ENCODE peak calls at places on chromosomes 1 and 21, in eight cellular contexts. One of them, this sample, is unnamed.

GRCh38 chr1:178362784-178363183 is 134.0 kb downstream of the CLEC20A start:
- DNase-seq in right atrium auricular region: no peak
- DNase-seq in MV-4-11: no peak
- DNase-seq in LoVo: no peak
- DNase-seq in transverse colon: no peak
- DNase-seq in stomach: no peak
- DNase-seq in stimulated activated CD4-positive, alpha-beta T cell treated with anti-CD3 and anti-CD28 coated beads, Interleukin-1b, Interleukin-23, amount 100 ng/mL, for 1 hour: no peak
- DNase-seq in central memory CD8-positive, alpha-beta T cell: no peak
- DNase-seq in this sample: no peak

GRCh38 chr1:53733975-53734649 is 4.9 kb downstream of the GLIS1 start:
- DNase-seq in central memory CD8-positive, alpha-beta T cell: no peak
- DNase-seq in right atrium auricular region: no peak
- DNase-seq in LoVo: no peak
- DNase-seq in stomach: no peak
- DNase-seq in MV-4-11: no peak
- DNase-seq in stimulated activated CD4-positive, alpha-beta T cell treated with anti-CD3 and anti-CD28 coated beads, Interleukin-1b, Interleukin-23, amount 100 ng/mL, for 1 hour: no peak
- DNase-seq in transverse colon: no peak
- DNase-seq in this sample: no peak

GRCh38 chr1:97143236-97143882 is 421.8 kb downstream of the PTBP2 start:
- DNase-seq in transverse colon: no peak
- DNase-seq in stimulated activated CD4-positive, alpha-beta T cell treated with anti-CD3 and anti-CD28 coated beads, Interleukin-1b, Interleukin-23, amount 100 ng/mL, for 1 hour: no peak
- DNase-seq in central memory CD8-positive, alpha-beta T cell: no peak
- DNase-seq in LoVo: peak
- DNase-seq in stomach: no peak
- DNase-seq in right atrium auricular region: no peak
- DNase-seq in MV-4-11: no peak
- DNase-seq in this sample: no peak

GRCh38 chr1:83097715-83098613 is 901.0 kb downstream of the TTLL7 start:
- DNase-seq in transverse colon: no peak
- DNase-seq in MV-4-11: no peak
- DNase-seq in LoVo: no peak
- DNase-seq in right atrium auricular region: no peak
- DNase-seq in central memory CD8-positive, alpha-beta T cell: no peak
- DNase-seq in stimulated activated CD4-positive, alpha-beta T cell treated with anti-CD3 and anti-CD28 coated beads, Interleukin-1b, Interleukin-23, amount 100 ng/mL, for 1 hour: no peak
- DNase-seq in stomach: no peak
- DNase-seq in this sample: no peak

GRCh38 chr1:185823471-185823870 is 89.3 kb downstream of the HMCN1 start:
- DNase-seq in stomach: no peak
- DNase-seq in right atrium auricular region: no peak
- DNase-seq in stimulated activated CD4-positive, alpha-beta T cell treated with anti-CD3 and anti-CD28 coated beads, Interleukin-1b, Interleukin-23, amount 100 ng/mL, for 1 hour: no peak
- DNase-seq in central memory CD8-positive, alpha-beta T cell: no peak
- DNase-seq in MV-4-11: no peak
- DNase-seq in transverse colon: no peak
- DNase-seq in LoVo: no peak
- DNase-seq in this sample: no peak

GRCh38 chr1:198267921-198268320 is 111.1 kb downstream of the NEK7 start:
- DNase-seq in transverse colon: no peak
- DNase-seq in central memory CD8-positive, alpha-beta T cell: no peak
- DNase-seq in right atrium auricular region: no peak
- DNase-seq in MV-4-11: no peak
- DNase-seq in LoVo: no peak
- DNase-seq in stimulated activated CD4-positive, alpha-beta T cell treated with anti-CD3 and anti-CD28 coated beads, Interleukin-1b, Interleukin-23, amount 100 ng/mL, for 1 hour: no peak
- DNase-seq in stomach: no peak
- DNase-seq in this sample: no peak

GRCh38 chr1:33169290-33170055 is 12.4 kb downstream of the TRIM62 start:
- DNase-seq in LoVo: no peak
- DNase-seq in central memory CD8-positive, alpha-beta T cell: no peak
- DNase-seq in transverse colon: no peak
- DNase-seq in right atrium auricular region: no peak
- DNase-seq in stimulated activated CD4-positive, alpha-beta T cell treated with anti-CD3 and anti-CD28 coated beads, Interleukin-1b, Interleukin-23, amount 100 ng/mL, for 1 hour: no peak
- DNase-seq in stomach: no peak
- DNase-seq in MV-4-11: no peak
- DNase-seq in this sample: no peak

GRCh38 chr1:68347415-68347814 is 102.3 kb downstream of the RPE65 start:
- DNase-seq in MV-4-11: peak
- DNase-seq in central memory CD8-positive, alpha-beta T cell: no peak
- DNase-seq in stomach: no peak
- DNase-seq in transverse colon: no peak
- DNase-seq in LoVo: no peak
- DNase-seq in right atrium auricular region: no peak
- DNase-seq in stimulated activated CD4-positive, alpha-beta T cell treated with anti-CD3 and anti-CD28 coated beads, Interleukin-1b, Interleukin-23, amount 100 ng/mL, for 1 hour: no peak
- DNase-seq in this sample: peak

GRCh38 chr1:8873506-8874229 is 4.8 kb downstream of the ENO1 start:
- DNase-seq in right atrium auricular region: peak
- DNase-seq in stimulated activated CD4-positive, alpha-beta T cell treated with anti-CD3 and anti-CD28 coated beads, Interleukin-1b, Interleukin-23, amount 100 ng/mL, for 1 hour: peak
- DNase-seq in transverse colon: peak
- DNase-seq in central memory CD8-positive, alpha-beta T cell: no peak
- DNase-seq in LoVo: peak
- DNase-seq in stomach: peak
- DNase-seq in MV-4-11: peak
- DNase-seq in this sample: peak

GRCh38 chr1:97986041-97987005 is 65.5 kb upstream of the DPYD start:
- DNase-seq in MV-4-11: no peak
- DNase-seq in LoVo: no peak
- DNase-seq in transverse colon: no peak
- DNase-seq in stimulated activated CD4-positive, alpha-beta T cell treated with anti-CD3 and anti-CD28 coated beads, Interleukin-1b, Interleukin-23, amount 100 ng/mL, for 1 hour: no peak
- DNase-seq in right atrium auricular region: no peak
- DNase-seq in stomach: no peak
- DNase-seq in central memory CD8-positive, alpha-beta T cell: no peak
- DNase-seq in this sample: no peak

GRCh38 chr1:15430787-15431570 is 7.3 kb upstream of the CTRC start:
- DNase-seq in stimulated activated CD4-positive, alpha-beta T cell treated with anti-CD3 and anti-CD28 coated beads, Interleukin-1b, Interleukin-23, amount 100 ng/mL, for 1 hour: peak
- DNase-seq in central memory CD8-positive, alpha-beta T cell: peak
- DNase-seq in MV-4-11: peak
- DNase-seq in stomach: peak
- DNase-seq in LoVo: peak
- DNase-seq in right atrium auricular region: no peak
- DNase-seq in transverse colon: peak
- DNase-seq in this sample: peak

GRCh38 chr1:82867781-82868180 is 1067.0 kb downstream of the ADGRL2 start:
- DNase-seq in stimulated activated CD4-positive, alpha-beta T cell treated with anti-CD3 and anti-CD28 coated beads, Interleukin-1b, Interleukin-23, amount 100 ng/mL, for 1 hour: no peak
- DNase-seq in stomach: no peak
- DNase-seq in right atrium auricular region: no peak
- DNase-seq in MV-4-11: no peak
- DNase-seq in central memory CD8-positive, alpha-beta T cell: no peak
- DNase-seq in transverse colon: no peak
- DNase-seq in LoVo: no peak
- DNase-seq in this sample: no peak

GRCh38 chr1:243926803-243927245 is 76.8 kb upstream of the AKT3 start:
- DNase-seq in stomach: no peak
- DNase-seq in stimulated activated CD4-positive, alpha-beta T cell treated with anti-CD3 and anti-CD28 coated beads, Interleukin-1b, Interleukin-23, amount 100 ng/mL, for 1 hour: no peak
- DNase-seq in LoVo: no peak
- DNase-seq in transverse colon: no peak
- DNase-seq in MV-4-11: no peak
- DNase-seq in right atrium auricular region: no peak
- DNase-seq in central memory CD8-positive, alpha-beta T cell: no peak
- DNase-seq in this sample: no peak

GRCh38 chr21:33651965-33652680 is 9.8 kb downstream of the ITSN1 start:
- DNase-seq in MV-4-11: no peak
- DNase-seq in transverse colon: no peak
- DNase-seq in LoVo: no peak
- DNase-seq in stomach: no peak
- DNase-seq in right atrium auricular region: no peak
- DNase-seq in stimulated activated CD4-positive, alpha-beta T cell treated with anti-CD3 and anti-CD28 coated beads, Interleukin-1b, Interleukin-23, amount 100 ng/mL, for 1 hour: no peak
- DNase-seq in central memory CD8-positive, alpha-beta T cell: no peak
- DNase-seq in this sample: no peak

GRCh38 chr21:45525910-45526306 is 16.3 kb downstream of the SLC19A1 start:
- DNase-seq in stimulated activated CD4-positive, alpha-beta T cell treated with anti-CD3 and anti-CD28 coated beads, Interleukin-1b, Interleukin-23, amount 100 ng/mL, for 1 hour: no peak
- DNase-seq in central memory CD8-positive, alpha-beta T cell: no peak
- DNase-seq in transverse colon: peak
- DNase-seq in LoVo: no peak
- DNase-seq in right atrium auricular region: no peak
- DNase-seq in stomach: peak
- DNase-seq in MV-4-11: no peak
- DNase-seq in this sample: no peak

GRCh38 chr1:52629021-52629643 is 3.8 kb upstream of the SHISAL2A start:
- DNase-seq in central memory CD8-positive, alpha-beta T cell: no peak
- DNase-seq in stimulated activated CD4-positive, alpha-beta T cell treated with anti-CD3 and anti-CD28 coated beads, Interleukin-1b, Interleukin-23, amount 100 ng/mL, for 1 hour: no peak
- DNase-seq in stomach: no peak
- DNase-seq in right atrium auricular region: no peak
- DNase-seq in transverse colon: no peak
- DNase-seq in LoVo: no peak
- DNase-seq in MV-4-11: peak
- DNase-seq in this sample: no peak

GRCh38 chr1:241462371-241462770 is 57.2 kb downstream of the FH start:
- DNase-seq in transverse colon: no peak
- DNase-seq in central memory CD8-positive, alpha-beta T cell: no peak
- DNase-seq in right atrium auricular region: no peak
- DNase-seq in stomach: no peak
- DNase-seq in stimulated activated CD4-positive, alpha-beta T cell treated with anti-CD3 and anti-CD28 coated beads, Interleukin-1b, Interleukin-23, amount 100 ng/mL, for 1 hour: no peak
- DNase-seq in LoVo: no peak
- DNase-seq in MV-4-11: no peak
- DNase-seq in this sample: no peak

GRCh38 chr1:97820470-97821188 is 100.2 kb downstream of the DPYD start:
- DNase-seq in central memory CD8-positive, alpha-beta T cell: no peak
- DNase-seq in stimulated activated CD4-positive, alpha-beta T cell treated with anti-CD3 and anti-CD28 coated beads, Interleukin-1b, Interleukin-23, amount 100 ng/mL, for 1 hour: no peak
- DNase-seq in transverse colon: no peak
- DNase-seq in stomach: no peak
- DNase-seq in right atrium auricular region: no peak
- DNase-seq in LoVo: peak
- DNase-seq in MV-4-11: peak
- DNase-seq in this sample: peak

GRCh38 chr1:6569033-6569432 is 10.8 kb upstream of the ZBTB48 start:
- DNase-seq in MV-4-11: no peak
- DNase-seq in LoVo: no peak
- DNase-seq in stomach: no peak
- DNase-seq in right atrium auricular region: no peak
- DNase-seq in central memory CD8-positive, alpha-beta T cell: no peak
- DNase-seq in stimulated activated CD4-positive, alpha-beta T cell treated with anti-CD3 and anti-CD28 coated beads, Interleukin-1b, Interleukin-23, amount 100 ng/mL, for 1 hour: no peak
- DNase-seq in transverse colon: no peak
- DNase-seq in this sample: no peak

GRCh38 chr1:201750934-201751333 is 78.0 kb upstream of the IPO9 start:
- DNase-seq in transverse colon: no peak
- DNase-seq in right atrium auricular region: no peak
- DNase-seq in stomach: no peak
- DNase-seq in stimulated activated CD4-positive, alpha-beta T cell treated with anti-CD3 and anti-CD28 coated beads, Interleukin-1b, Interleukin-23, amount 100 ng/mL, for 1 hour: no peak
- DNase-seq in MV-4-11: no peak
- DNase-seq in LoVo: no peak
- DNase-seq in central memory CD8-positive, alpha-beta T cell: no peak
- DNase-seq in this sample: no peak

GRCh38 chr1:89518116-89518780 is 6.4 kb upstream of the LRRC8B start:
- DNase-seq in MV-4-11: peak
- DNase-seq in central memory CD8-positive, alpha-beta T cell: no peak
- DNase-seq in stimulated activated CD4-positive, alpha-beta T cell treated with anti-CD3 and anti-CD28 coated beads, Interleukin-1b, Interleukin-23, amount 100 ng/mL, for 1 hour: no peak
- DNase-seq in LoVo: no peak
- DNase-seq in transverse colon: no peak
- DNase-seq in stomach: no peak
- DNase-seq in right atrium auricular region: no peak
- DNase-seq in this sample: no peak

GRCh38 chr1:113073457-113073950 is 506 bp downstream of the LRIG2 start:
- DNase-seq in transverse colon: peak
- DNase-seq in stomach: peak
- DNase-seq in right atrium auricular region: no peak
- DNase-seq in stimulated activated CD4-positive, alpha-beta T cell treated with anti-CD3 and anti-CD28 coated beads, Interleukin-1b, Interleukin-23, amount 100 ng/mL, for 1 hour: no peak
- DNase-seq in LoVo: peak
- DNase-seq in central memory CD8-positive, alpha-beta T cell: no peak
- DNase-seq in MV-4-11: peak
- DNase-seq in this sample: no peak

GRCh38 chr1:223665592-223666312 is at the start of gene CAPN8:
- DNase-seq in transverse colon: peak
- DNase-seq in LoVo: peak
- DNase-seq in central memory CD8-positive, alpha-beta T cell: no peak
- DNase-seq in stimulated activated CD4-positive, alpha-beta T cell treated with anti-CD3 and anti-CD28 coated beads, Interleukin-1b, Interleukin-23, amount 100 ng/mL, for 1 hour: no peak
- DNase-seq in right atrium auricular region: no peak
- DNase-seq in stomach: peak
- DNase-seq in MV-4-11: no peak
- DNase-seq in this sample: no peak

GRCh38 chr1:96966536-96967138 is 245.1 kb downstream of the PTBP2 start:
- DNase-seq in right atrium auricular region: peak
- DNase-seq in stimulated activated CD4-positive, alpha-beta T cell treated with anti-CD3 and anti-CD28 coated beads, Interleukin-1b, Interleukin-23, amount 100 ng/mL, for 1 hour: peak
- DNase-seq in LoVo: peak
- DNase-seq in transverse colon: peak
- DNase-seq in MV-4-11: peak
- DNase-seq in stomach: peak
- DNase-seq in central memory CD8-positive, alpha-beta T cell: peak
- DNase-seq in this sample: peak

GRCh38 chr21:44847261-44848056 is 26.0 kb downstream of the PTTG1IP start:
- DNase-seq in stimulated activated CD4-positive, alpha-beta T cell treated with anti-CD3 and anti-CD28 coated beads, Interleukin-1b, Interleukin-23, amount 100 ng/mL, for 1 hour: no peak
- DNase-seq in stomach: no peak
- DNase-seq in LoVo: no peak
- DNase-seq in right atrium auricular region: no peak
- DNase-seq in central memory CD8-positive, alpha-beta T cell: no peak
- DNase-seq in MV-4-11: no peak
- DNase-seq in transverse colon: no peak
- DNase-seq in this sample: no peak

GRCh38 chr21:17925900-17926299 is 106.7 kb upstream of the C21orf91 start:
- DNase-seq in central memory CD8-positive, alpha-beta T cell: no peak
- DNase-seq in right atrium auricular region: no peak
- DNase-seq in stomach: no peak
- DNase-seq in stimulated activated CD4-positive, alpha-beta T cell treated with anti-CD3 and anti-CD28 coated beads, Interleukin-1b, Interleukin-23, amount 100 ng/mL, for 1 hour: no peak
- DNase-seq in transverse colon: no peak
- DNase-seq in LoVo: peak
- DNase-seq in MV-4-11: peak
- DNase-seq in this sample: peak

GRCh38 chr1:211947396-211948295 is 87.7 kb downstream of the INTS7 start:
- DNase-seq in stimulated activated CD4-positive, alpha-beta T cell treated with anti-CD3 and anti-CD28 coated beads, Interleukin-1b, Interleukin-23, amount 100 ng/mL, for 1 hour: no peak
- DNase-seq in stomach: no peak
- DNase-seq in MV-4-11: no peak
- DNase-seq in right atrium auricular region: no peak
- DNase-seq in LoVo: no peak
- DNase-seq in transverse colon: no peak
- DNase-seq in central memory CD8-positive, alpha-beta T cell: no peak
- DNase-seq in this sample: no peak

GRCh38 chr1:228002792-228003191 is 4.0 kb upstream of the WNT3A start:
- DNase-seq in stomach: peak
- DNase-seq in stimulated activated CD4-positive, alpha-beta T cell treated with anti-CD3 and anti-CD28 coated beads, Interleukin-1b, Interleukin-23, amount 100 ng/mL, for 1 hour: no peak
- DNase-seq in MV-4-11: no peak
- DNase-seq in transverse colon: no peak
- DNase-seq in central memory CD8-positive, alpha-beta T cell: no peak
- DNase-seq in right atrium auricular region: peak
- DNase-seq in LoVo: no peak
- DNase-seq in this sample: no peak

GRCh38 chr1:151157067-151157531 is 650 bp downstream of the TNFAIP8L2 start:
- DNase-seq in transverse colon: peak
- DNase-seq in stimulated activated CD4-positive, alpha-beta T cell treated with anti-CD3 and anti-CD28 coated beads, Interleukin-1b, Interleukin-23, amount 100 ng/mL, for 1 hour: no peak
- DNase-seq in central memory CD8-positive, alpha-beta T cell: no peak
- DNase-seq in MV-4-11: peak
- DNase-seq in stomach: no peak
- DNase-seq in LoVo: no peak
- DNase-seq in right atrium auricular region: no peak
- DNase-seq in this sample: peak

GRCh38 chr1:66747500-66747899 is 4.8 kb upstream of the DYNLT5 start:
- DNase-seq in stimulated activated CD4-positive, alpha-beta T cell treated with anti-CD3 and anti-CD28 coated beads, Interleukin-1b, Interleukin-23, amount 100 ng/mL, for 1 hour: no peak
- DNase-seq in LoVo: no peak
- DNase-seq in central memory CD8-positive, alpha-beta T cell: no peak
- DNase-seq in transverse colon: no peak
- DNase-seq in MV-4-11: no peak
- DNase-seq in right atrium auricular region: no peak
- DNase-seq in stomach: no peak
- DNase-seq in this sample: no peak

This sample was measured in AML-193.